ENCODE peak calls at places on chromosomes 5 and 9, in four cellular contexts. E is SK-N-SH, A is K562, G is H1. T is an unnamed sample.

GRCh38 chr5:134510970-134511795 is 14.3 kb upstream of the JADE2 start:
- DNase-seq in G (peak; percentile 58), E (no peak), A (no peak), T (peak; percentile 44)

GRCh38 chr9:14312721-14313377 is 1.1 kb downstream of the NFIB start:
- DNase-seq in E (peak; percentile 63), A (peak; percentile 7), G (peak; percentile 71), T (peak; percentile 42)

GRCh38 chr9:33225319-33226152 is 14.4 kb upstream of the SPINK4 start:
- DNase-seq in A (peak; percentile 32), G (peak; percentile 60), E (peak; percentile 38), T (peak; percentile 52)

GRCh38 chr5:989961-990530 is 18.6 kb upstream of the NKD2 start:
- DNase-seq in A (no peak), G (peak; percentile 54), E (peak; percentile 48), T (peak; percentile 62)

GRCh38 chr9:91803143-91803940 is 146.7 kb downstream of the ROR2 start:
- DNase-seq in G (no peak), E (no peak), A (no peak), T (no peak)

GRCh38 chr9:128987800-128988199 is 40.3 kb downstream of the NUP188 start:
- DNase-seq in A (no peak), G (no peak), E (no peak), T (no peak)

GRCh38 chr9:68949271-68950000 is 64.5 kb downstream of the PRKACG start:
- DNase-seq in G (no peak), A (no peak), E (peak; percentile 12), T (no peak)

GRCh38 chr5:172853355-172853975 is 19.4 kb downstream of the ERGIC1 start:
- DNase-seq in A (no peak), E (no peak), G (no peak), T (no peak)

GRCh38 chr9:95670122-95670521 is 153.4 kb upstream of the PTCH1 start:
- DNase-seq in G (no peak), E (peak; percentile 57), A (no peak), T (no peak)

GRCh38 chr9:127360829-127361228 is 36.1 kb upstream of the SLC2A8 start:
- DNase-seq in E (peak; percentile 30), A (peak; percentile 51), G (no peak), T (peak; percentile 65)

GRCh38 chr9:81083821-81084512 is 605.4 kb downstream of the TLE1 start:
- DNase-seq in E (peak; percentile 1), A (no peak), G (no peak), T (no peak)
- TF ChIP-seq TEAD4 in E (no peak), A (no peak), G (no peak), T (no peak)

DNA sequence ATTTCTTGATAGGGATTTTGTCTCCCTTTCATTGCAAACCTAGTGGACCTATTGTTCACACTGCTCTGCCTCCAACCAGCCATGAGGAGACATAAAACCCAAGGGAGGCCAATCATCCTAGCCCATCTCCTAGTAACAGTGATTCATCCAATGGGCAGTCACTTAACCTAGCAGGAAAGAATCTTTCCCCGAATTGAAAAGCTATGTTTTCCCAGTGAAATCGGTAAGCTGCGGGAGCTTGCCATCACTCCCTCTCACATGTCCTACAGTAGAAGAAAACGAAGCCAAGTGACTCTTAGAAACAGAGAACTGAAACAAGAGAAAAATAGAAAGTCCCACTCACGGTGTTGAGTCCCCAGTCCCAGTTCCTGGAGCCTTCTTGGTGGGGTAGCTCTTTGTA is 123.3 kb downstream of the SUSD1 start:
- DNase-seq in E (no peak), G (no peak), A (no peak), T (no peak)
- TF ChIP-seq TEAD4 in E (no peak), G (no peak), A (no peak), T (no peak)

DNA sequence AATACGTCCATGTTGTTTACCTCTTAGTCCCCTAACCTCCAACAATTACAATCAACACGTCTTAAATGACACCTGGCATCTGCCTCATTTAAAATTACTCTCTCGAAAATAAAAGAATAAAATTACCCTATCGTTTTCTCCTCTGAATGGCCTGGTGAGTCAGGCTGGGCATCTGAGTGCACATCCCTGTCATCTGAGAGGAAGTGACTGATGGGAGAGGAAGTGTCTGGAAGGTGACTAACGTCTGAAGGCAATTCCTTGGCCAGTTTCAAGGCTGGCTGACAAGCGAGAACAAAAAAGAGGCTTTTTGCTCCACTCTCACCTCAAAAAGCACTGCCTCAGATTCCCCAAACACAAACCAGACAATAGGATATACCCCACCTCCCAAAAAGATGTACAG is 57.7 kb downstream of the MAPKAP1 start:
- DNase-seq in E (no peak), A (no peak), G (no peak), T (no peak)
- TF ChIP-seq TEAD4 in E (peak; percentile 90), A (no peak), G (no peak), T (no peak)

GRCh38 chr9:73655363-73655762 is 503.7 kb downstream of the ANXA1 start:
- DNase-seq in G (no peak), A (no peak), E (peak; percentile 28), T (no peak)

GRCh38 chr9:73647560-73647959 is 495.9 kb downstream of the ANXA1 start:
- DNase-seq in G (no peak), A (no peak), E (no peak), T (no peak)

DNA sequence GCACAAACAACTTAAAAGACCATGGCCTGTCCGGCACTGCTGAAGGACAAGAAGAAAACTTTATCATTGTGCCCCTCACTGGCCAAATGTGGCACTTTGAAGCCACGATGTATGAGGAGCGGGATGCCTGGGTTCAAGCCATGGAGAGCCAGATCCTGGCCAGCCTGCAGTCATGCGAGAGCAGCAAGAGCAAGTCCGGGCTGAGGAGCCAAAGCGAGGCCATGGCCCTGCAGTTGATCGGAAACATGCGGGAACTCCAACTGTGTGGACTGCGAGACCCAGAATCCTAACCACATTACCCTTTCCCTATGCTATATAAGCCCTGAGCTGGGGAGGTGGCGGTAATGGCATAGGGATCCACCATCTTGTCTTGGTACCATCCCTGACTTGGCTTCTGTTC is 497.9 kb downstream of the ANXA1 start:
- DNase-seq in E (no peak), G (no peak), A (no peak), T (no peak)
- TF ChIP-seq TEAD4 in E (no peak), G (no peak), A (no peak), T (no peak)

GRCh38 chr5:82861705-82862104 is 215.5 kb downstream of the TMEM167A start:
- DNase-seq in A (no peak), G (no peak), E (no peak), T (no peak)
- TF ChIP-seq TEAD4 in A (no peak), G (no peak), E (no peak), T (no peak)

GRCh38 chr9:104915049-104915448 is 12.9 kb downstream of the ABCA1 start:
- DNase-seq in G (no peak), E (no peak), A (no peak), T (no peak)
- TF ChIP-seq TEAD4 in G (no peak), E (no peak), A (no peak), T (no peak)

GRCh38 chr5:126599499-126599898 is 1.2 kb upstream of the PHAX start:
- DNase-seq in A (no peak), G (no peak), E (no peak), T (no peak)

GRCh38 chr5:126605525-126605924 is 4.8 kb downstream of the PHAX start:
- DNase-seq in G (peak; percentile 30), A (no peak), E (no peak), T (no peak)

GRCh38 chr5:126600631-126601511 is at the start of gene PHAX:
- DNase-seq in A (peak; percentile 85), G (peak; percentile 87), E (peak; percentile 94), T (peak; percentile 84)

GRCh38 chr5:126603402-126603991 is 2.8 kb downstream of the PHAX start:
- DNase-seq in E (no peak), G (no peak), A (no peak), T (no peak)
- TF ChIP-seq TEAD4 in E (no peak), G (no peak), A (no peak), T (no peak)

GRCh38 chr9:89428222-89428761 is 69.6 kb downstream of the SEMA4D start:
- DNase-seq in A (no peak), G (no peak), E (no peak), T (no peak)

GRCh38 chr9:89427621-89428221 is 70.2 kb downstream of the SEMA4D start:
- DNase-seq in A (no peak), G (no peak), E (no peak), T (no peak)

GRCh38 chr9:89426389-89426961 is 71.4 kb downstream of the SEMA4D start:
- DNase-seq in A (no peak), G (no peak), E (no peak), T (no peak)

GRCh38 chr9:89425024-89425805 is 72.7 kb downstream of the SEMA4D start:
- DNase-seq in E (no peak), A (no peak), G (no peak), T (no peak)

DNA sequence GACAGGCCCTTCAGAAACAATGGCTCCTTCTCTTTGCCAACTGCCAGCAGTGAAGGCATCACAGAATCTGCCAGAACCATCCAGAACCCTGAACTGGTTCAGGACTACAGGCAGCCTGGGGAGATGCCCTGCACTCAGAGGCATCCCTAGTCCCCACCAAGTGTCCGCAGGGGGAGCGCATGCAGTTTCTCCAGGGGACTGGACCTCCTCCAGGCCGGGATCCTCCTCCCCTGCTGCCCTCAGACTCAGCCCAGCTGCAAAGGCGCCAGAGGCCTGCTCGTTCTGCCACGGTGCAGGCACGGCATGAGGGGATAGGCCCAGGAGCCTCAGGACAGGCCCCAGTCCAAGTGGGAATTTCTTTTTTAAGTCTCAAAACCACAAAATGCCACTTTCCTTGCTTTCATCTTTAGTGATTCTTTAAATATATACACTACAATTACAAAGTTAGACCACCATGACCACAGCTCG is 72.0 kb downstream of the SEMA4D start:
- DNase-seq in G (no peak), E (no peak), A (no peak), T (no peak)
- TF ChIP-seq TEAD4 in G (no peak), E (no peak), A (no peak), T (no peak)

T was measured in WTC11.